ENCODE peak calls at places on chromosome X, in ten cellular contexts. T is NCI-H774; J is NCI-H2029 treated with DMSO at 0.1 percent for 48 hours; N is cardiac muscle cell; Q is AG20443; U is activated CD8-positive, alpha-beta memory T cell treated with anti-CD3 and anti-CD28 coated beads for 48 hours; X is stimulated activated CD4-positive, alpha-beta T cell treated with anti-CD3 and anti-CD28 coated beads, TNF-alpha, amount 100 ng/mL, for 4 hours; C is globus pallidus; V is AG09319; Y is anterior cingulate cortex. O is an unnamed sample.

GRCh38 chrX:48835524-48836329 is at the start of gene PCSK1N:
- DNase-seq in T (peak), J (peak), N (no peak), Q (peak), U (no peak), X (no peak), C (peak), V (no peak), Y (peak), O (no peak)

GRCh38 chrX:15619053-15619772 is 18.5 kb upstream of the ACE2 start:
- DNase-seq in T (no peak), J (no peak), N (no peak), Q (no peak), U (no peak), X (no peak), C (no peak), V (no peak), Y (no peak), O (peak)

GRCh38 chrX:101415180-101416130 is 7.4 kb downstream of the HNRNPH2 start:
- DNase-seq in T (no peak), J (peak), N (peak), Q (peak), U (no peak), X (no peak), C (peak), V (peak), Y (no peak), O (no peak)

GRCh38 chrX:68462197-68462596 is 28.9 kb upstream of the OPHN1 start:
- DNase-seq in T (no peak), J (no peak), N (no peak), Q (no peak), U (no peak), X (no peak), C (no peak), V (no peak), Y (no peak), O (no peak)

GRCh38 chrX:27236681-27237080 is 226.5 kb downstream of the PPP4R3C start:
- DNase-seq in T (no peak), J (no peak), N (no peak), Q (no peak), U (no peak), X (no peak), C (no peak), V (no peak), Y (no peak), O (no peak)

GRCh38 chrX:32395878-32396277 is 815.5 kb downstream of the DMD start:
- DNase-seq in T (no peak), J (no peak), N (no peak), Q (no peak), U (no peak), X (no peak), C (no peak), V (no peak), Y (no peak), O (no peak)

GRCh38 chrX:115560978-115561604 is at the start of gene PLS3:
- DNase-seq in T (peak), J (no peak), N (peak), Q (peak), U (no peak), X (no peak), C (peak), V (peak), Y (peak), O (peak)

GRCh38 chrX:133440081-133440796 is 24.9 kb upstream of the GPC4 start:
- DNase-seq in T (no peak), J (no peak), N (no peak), Q (no peak), U (no peak), X (no peak), C (no peak), V (no peak), Y (no peak), O (no peak)

GRCh38 chrX:107168259-107168658 is 38.0 kb downstream of the NUP62CL start:
- DNase-seq in T (no peak), J (no peak), N (no peak), Q (no peak), U (no peak), X (no peak), C (no peak), V (no peak), Y (no peak), O (no peak)

GRCh38 chrX:70433848-70434351 is 10.7 kb upstream of the DLG3 start:
- DNase-seq in T (peak), J (no peak), N (peak), Q (peak), U (peak), X (peak), C (peak), V (no peak), Y (peak), O (peak)

GRCh38 chrX:29043751-29044150 is 456.5 kb downstream of the IL1RAPL1 start:
- DNase-seq in T (no peak), J (no peak), N (no peak), Q (no peak), U (no peak), X (no peak), C (no peak), V (no peak), Y (no peak), O (no peak)

GRCh38 chrX:154733072-154733425 is 17.8 kb downstream of the GAB3 start:
- DNase-seq in T (no peak), J (no peak), N (no peak), Q (no peak), U (no peak), X (no peak), C (no peak), V (no peak), Y (no peak), O (no peak)

GRCh38 chrX:119237526-119238035 is 1.5 kb downstream of the PGRMC1 start:
- DNase-seq in T (no peak), J (no peak), N (no peak), Q (no peak), U (no peak), X (no peak), C (peak), V (no peak), Y (no peak), O (no peak)

GRCh38 chrX:68895339-68896250 is 66.8 kb downstream of the EFNB1 start:
- DNase-seq in T (no peak), J (no peak), N (peak), Q (no peak), U (no peak), X (no peak), C (peak), V (no peak), Y (no peak), O (peak)

GRCh38 chrX:39335447-39336235 is 534.4 kb downstream of the MID1IP1 start:
- DNase-seq in T (peak), J (peak), N (no peak), Q (no peak), U (no peak), X (no peak), C (no peak), V (no peak), Y (no peak), O (no peak)

GRCh38 chrX:139560221-139560620 is 29.7 kb downstream of the F9 start:
- DNase-seq in T (no peak), J (no peak), N (no peak), Q (peak), U (no peak), X (no peak), C (no peak), V (no peak), Y (no peak), O (no peak)

GRCh38 chrX:132086717-132087116 is 41.1 kb downstream of the FRMD7 start:
- DNase-seq in T (no peak), J (no peak), N (no peak), Q (no peak), U (no peak), X (no peak), C (no peak), V (no peak), Y (no peak), O (no peak)

GRCh38 chrX:19740744-19741143 is 146.7 kb downstream of the SH3KBP1 start:
- DNase-seq in T (no peak), J (no peak), N (no peak), Q (no peak), U (no peak), X (no peak), C (no peak), V (no peak), Y (no peak), O (peak)

GRCh38 chrX:362937-363620 is 23.6 kb downstream of the PPP2R3B start:
- DNase-seq in T (no peak), J (no peak), N (no peak), Q (no peak), U (no peak), X (no peak), C (no peak), V (no peak), Y (no peak), O (peak)

GRCh38 chrX:24768556-24768955 is 74.8 kb downstream of the POLA1 start:
- DNase-seq in T (no peak), J (no peak), N (no peak), Q (no peak), U (no peak), X (no peak), C (peak), V (no peak), Y (no peak), O (no peak)